ENCODE peak calls at places on chromosomes 5 and 9, in four cellular contexts. F, N, H and M are unnamed samples.

GRCh38 chr5:40623480-40624420 is 56.0 kb upstream of the PTGER4 start:
- DNase-seq in N (no peak), F (no peak), H (no peak), M (no peak)

GRCh38 chr5:6078881-6079280 is 299.5 kb downstream of the MED10 start:
- DNase-seq in F (no peak), N (no peak), H (no peak), M (no peak)

GRCh38 chr5:132495063-132495671 is 4.6 kb upstream of the IRF1 start:
- DNase-seq in F (no peak), N (no peak), H (no peak), M (no peak)

GRCh38 chr5:139245637-139246335 is 47.6 kb upstream of the SIL1 start:
- DNase-seq in F (no peak), H (no peak), N (no peak), M (no peak)

GRCh38 chr5:172499287-172499686 is 45.0 kb upstream of the SH3PXD2B start:
- DNase-seq in F (no peak), N (no peak), H (no peak), M (no peak)

GRCh38 chr5:62564101-62564500 is 14.5 kb upstream of the LRRC70 start:
- DNase-seq in H (no peak), F (no peak), N (no peak), M (no peak)

GRCh38 chr5:134530375-134531077 is 5.1 kb downstream of the JADE2 start:
- DNase-seq in N (no peak), F (no peak), H (no peak), M (no peak)

GRCh38 chr5:1385395-1386273 is 40.7 kb upstream of the CLPTM1L start:
- DNase-seq in H (peak), F (no peak), N (no peak), M (peak)

GRCh38 chr9:14271078-14271673 is 42.8 kb downstream of the NFIB start:
- DNase-seq in F (no peak), N (no peak), H (peak), M (peak)

GRCh38 chr9:34662544-34663295 is at the start of gene CCL27:
- DNase-seq in F (no peak), N (no peak), H (no peak), M (no peak)

GRCh38 chr5:3452622-3453021 is 143.0 kb upstream of the IRX1 start:
- DNase-seq in H (no peak), N (no peak), F (no peak), M (no peak)

GRCh38 chr5:122523776-122524175 is 211.7 kb downstream of the SNCAIP start:
- DNase-seq in H (no peak), N (no peak), F (no peak), M (no peak)

GRCh38 chr5:15027764-15028163 is 156.2 kb upstream of the ANKH start:
- DNase-seq in N (no peak), F (no peak), H (no peak), M (no peak)

GRCh38 chr9:134375011-134375390 is 48.7 kb downstream of the RXRA start:
- DNase-seq in F (no peak), H (no peak), N (no peak), M (no peak)

GRCh38 chr5:125486634-125487033 is 740.2 kb upstream of the ZNF608 start:
- DNase-seq in H (no peak), N (no peak), F (no peak), M (no peak)

GRCh38 chr5:131857388-131857787 is 60.6 kb upstream of the FNIP1 start:
- DNase-seq in N (no peak), H (no peak), F (no peak), M (no peak)

DNA sequence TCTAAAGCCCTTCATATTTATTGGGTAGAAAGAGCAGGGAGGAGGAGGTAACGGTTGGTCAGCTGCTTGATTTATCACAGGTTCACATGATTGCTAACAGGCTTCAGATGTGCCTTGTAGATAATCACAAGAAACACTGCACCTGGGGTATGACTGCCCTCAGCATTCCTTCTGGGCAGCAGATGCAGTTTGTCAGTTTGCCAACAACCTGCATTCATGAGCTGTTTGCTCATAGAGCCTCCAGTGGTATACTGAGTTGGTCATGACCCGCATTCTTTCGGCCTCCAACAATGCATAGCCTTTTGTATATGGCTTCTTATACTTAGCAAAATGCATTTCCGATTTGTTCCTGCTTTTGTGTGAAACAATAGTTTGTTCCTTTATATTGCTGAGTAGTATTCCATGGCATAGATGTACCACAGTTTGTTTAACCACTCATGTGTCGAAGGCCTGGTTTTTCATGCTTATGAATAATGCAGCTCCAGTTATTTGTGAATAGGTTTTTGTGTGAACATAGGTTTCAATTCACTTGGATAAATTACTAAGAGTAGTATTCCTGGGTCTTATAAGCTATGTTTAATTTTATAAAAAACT is 83.6 kb downstream of the ARHGEF28 start:
- DNase-seq in N (no peak), H (no peak), F (no peak), M (no peak)
- TF ChIP-seq RFX5 in N (no peak), H (no peak), F (no peak), M (no peak)

DNA sequence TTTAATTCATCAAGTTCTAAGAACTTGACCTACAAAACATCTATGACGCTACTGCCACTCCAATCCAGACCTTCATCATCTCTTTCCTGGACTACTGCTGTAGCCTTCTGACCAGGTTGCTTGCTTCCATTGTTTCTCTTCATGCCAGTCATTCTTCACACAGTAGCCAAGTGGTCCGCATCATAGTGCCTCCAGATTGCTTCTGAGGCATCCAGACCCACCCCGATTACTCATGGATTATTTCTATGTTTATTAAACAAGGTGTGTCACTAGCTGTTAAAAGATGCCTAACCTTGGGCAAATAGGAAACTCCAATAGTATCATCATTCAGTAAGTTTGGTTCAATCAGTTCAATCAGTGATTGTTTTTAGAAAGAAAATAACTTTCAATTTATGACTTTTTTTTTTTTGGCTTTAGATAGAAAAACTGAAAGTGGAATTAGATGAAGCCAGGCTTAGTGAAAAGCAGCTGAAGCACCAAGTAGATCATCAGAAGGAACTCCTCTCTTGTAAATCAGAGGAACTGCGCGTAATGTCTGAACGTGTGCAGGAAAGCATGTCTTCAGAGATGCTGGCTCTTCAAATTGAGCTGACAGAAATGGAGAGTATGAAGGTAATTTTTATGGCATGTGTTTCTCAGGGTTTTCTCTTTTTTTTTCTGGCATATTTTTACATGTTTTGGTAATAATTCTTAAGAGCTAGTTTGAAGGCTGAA is 9.5 kb downstream of the SPDL1 start:
- DNase-seq in N (no peak), F (no peak), H (no peak), M (no peak)
- TF ChIP-seq NRF1 in N (no peak), F (no peak), H (no peak), M (no peak)

GRCh38 chr9:27701029-27701428 is 127.7 kb upstream of the C9orf72 start:
- DNase-seq in H (no peak), N (no peak), F (no peak), M (no peak)

GRCh38 chr9:27703591-27703990 is 130.3 kb upstream of the C9orf72 start:
- DNase-seq in F (no peak), N (no peak), H (no peak), M (no peak)

GRCh38 chr9:27701664-27702063 is 128.4 kb upstream of the C9orf72 start:
- DNase-seq in F (no peak), H (no peak), N (no peak), M (no peak)
- TF ChIP-seq RFX5 in F (no peak), H (no peak), N (no peak), M (no peak)

GRCh38 chr9:16245756-16246440 is 624.6 kb downstream of the BNC2 start:
- DNase-seq in F (no peak), N (no peak), H (no peak), M (no peak)
- TF ChIP-seq NRF1 in F (no peak), N (no peak), H (no peak), M (no peak)

GRCh38 chr5:68534131-68534940 is 318.8 kb downstream of the PIK3R1 start:
- DNase-seq in H (no peak), F (no peak), N (no peak), M (peak)

GRCh38 chr5:68531970-68532369 is 316.4 kb downstream of the PIK3R1 start:
- DNase-seq in F (no peak), H (no peak), N (no peak), M (no peak)

GRCh38 chr5:68535121-68535520 is 319.6 kb downstream of the PIK3R1 start:
- DNase-seq in H (no peak), N (no peak), F (no peak), M (no peak)

GRCh38 chr5:68533051-68533450 is 317.5 kb downstream of the PIK3R1 start:
- DNase-seq in N (no peak), H (no peak), F (no peak), M (no peak)

GRCh38 chr5:68533571-68534051 is 318.1 kb downstream of the PIK3R1 start:
- DNase-seq in N (no peak), F (no peak), H (no peak), M (peak)
- TF ChIP-seq RFX5 in N (no peak), F (no peak), H (no peak), M (no peak)

GRCh38 chr9:22383720-22384119 is 62.9 kb upstream of the DMRTA1 start:
- DNase-seq in N (no peak), H (no peak), F (no peak), M (no peak)
- TF ChIP-seq NRF1 in N (no peak), H (no peak), F (no peak), M (no peak)

GRCh38 chr9:5072871-5073270 is 87.8 kb downstream of the JAK2 start:
- DNase-seq in F (no peak), N (no peak), H (no peak), M (no peak)
- TF ChIP-seq RFX5 in F (no peak), N (no peak), H (no peak), M (no peak)

GRCh38 chr5:76475936-76476335 is 72.9 kb downstream of the IQGAP2 start:
- DNase-seq in H (no peak), F (no peak), N (no peak), M (no peak)
- TF ChIP-seq NRF1 in H (no peak), F (no peak), N (no peak), M (no peak)